ENCODE peak calls at places on chromosome 1, in seven cellular contexts. One of them, this sample, is unnamed.

GRCh38 chr1:15155760-15156743 is 2.5 kb downstream of the TMEM51 start:
- DNase-seq in mesenchymal stem cell: peak; percentile 77
- DNase-seq in H1: no peak
- DNase-seq in trophoblast cell: no peak
- DNase-seq in IMR-90: no peak
- DNase-seq in neuronal stem cell: no peak
- DNase-seq in mesendoderm: no peak
- DNase-seq in this sample: no peak

GRCh38 chr1:145891587-145892485 is 6.2 kb upstream of the ANKRD35 start:
- DNase-seq in trophoblast cell: peak; percentile 86
- DNase-seq in neuronal stem cell: peak; percentile 92
- DNase-seq in H1: peak; percentile 96
- DNase-seq in IMR-90: peak; percentile 99
- DNase-seq in mesendoderm: peak; percentile 99
- DNase-seq in mesenchymal stem cell: peak; percentile 99
- DNase-seq in this sample: peak; percentile 98

GRCh38 chr1:167121375-167122120 is 27.7 kb downstream of the STYXL2 start:
- DNase-seq in IMR-90: no peak
- DNase-seq in trophoblast cell: peak; percentile 56
- DNase-seq in H1: peak; percentile 80
- DNase-seq in mesendoderm: peak; percentile 86
- DNase-seq in mesenchymal stem cell: peak; percentile 16
- DNase-seq in neuronal stem cell: no peak
- DNase-seq in this sample: peak; percentile 73

GRCh38 chr1:91166106-91166712 is 144.4 kb upstream of the ZNF644 start:
- DNase-seq in mesendoderm: peak; percentile 84
- DNase-seq in neuronal stem cell: peak; percentile 60
- DNase-seq in trophoblast cell: peak; percentile 42
- DNase-seq in mesenchymal stem cell: peak; percentile 60
- DNase-seq in IMR-90: peak; percentile 56
- DNase-seq in H1: no peak
- DNase-seq in this sample: peak; percentile 64

GRCh38 chr1:208203127-208203847 is 40.9 kb downstream of the PLXNA2 start:
- DNase-seq in neuronal stem cell: no peak
- DNase-seq in IMR-90: peak; percentile 46
- DNase-seq in mesenchymal stem cell: peak; percentile 70
- DNase-seq in H1: no peak
- DNase-seq in mesendoderm: no peak
- DNase-seq in trophoblast cell: no peak
- DNase-seq in this sample: no peak

GRCh38 chr1:108813326-108813725 is 43.6 kb downstream of the AKNAD1 start:
- DNase-seq in mesenchymal stem cell: no peak
- DNase-seq in trophoblast cell: peak; percentile 94
- DNase-seq in H1: no peak
- DNase-seq in mesendoderm: no peak
- DNase-seq in neuronal stem cell: no peak
- DNase-seq in IMR-90: no peak
- DNase-seq in this sample: no peak

GRCh38 chr1:28796321-28797213 is 15.4 kb upstream of the OPRD1 start:
- DNase-seq in H1: no peak
- DNase-seq in trophoblast cell: no peak
- DNase-seq in mesenchymal stem cell: no peak
- DNase-seq in neuronal stem cell: no peak
- DNase-seq in IMR-90: no peak
- DNase-seq in mesendoderm: no peak
- DNase-seq in this sample: peak; percentile 61

GRCh38 chr1:3329640-3330281 is 124.7 kb upstream of the ARHGEF16 start:
- DNase-seq in H1: no peak
- DNase-seq in IMR-90: no peak
- DNase-seq in neuronal stem cell: no peak
- DNase-seq in mesendoderm: no peak
- DNase-seq in trophoblast cell: no peak
- DNase-seq in mesenchymal stem cell: no peak
- DNase-seq in this sample: no peak

GRCh38 chr1:29752141-29752540 is 515.8 kb downstream of the PTPRU start:
- DNase-seq in mesenchymal stem cell: no peak
- DNase-seq in neuronal stem cell: peak; percentile 39
- DNase-seq in mesendoderm: peak; percentile 44
- DNase-seq in H1: peak; percentile 72
- DNase-seq in trophoblast cell: no peak
- DNase-seq in IMR-90: no peak
- DNase-seq in this sample: peak; percentile 47

GRCh38 chr1:239061770-239062169 is 324.6 kb upstream of the CHRM3 start:
- DNase-seq in H1: no peak
- DNase-seq in neuronal stem cell: no peak
- DNase-seq in trophoblast cell: no peak
- DNase-seq in mesenchymal stem cell: no peak
- DNase-seq in IMR-90: no peak
- DNase-seq in mesendoderm: peak; percentile 22
- DNase-seq in this sample: no peak

GRCh38 chr1:34709547-34709946 is 45.3 kb upstream of the GJB5 start:
- DNase-seq in neuronal stem cell: no peak
- DNase-seq in H1: peak; percentile 50
- DNase-seq in IMR-90: no peak
- DNase-seq in mesendoderm: peak; percentile 16
- DNase-seq in trophoblast cell: no peak
- DNase-seq in mesenchymal stem cell: no peak
- DNase-seq in this sample: no peak

GRCh38 chr1:178581351-178581951 is 68.5 kb downstream of the TEX35 start:
- DNase-seq in mesenchymal stem cell: no peak
- DNase-seq in mesendoderm: peak; percentile 77
- DNase-seq in IMR-90: no peak
- DNase-seq in neuronal stem cell: peak; percentile 64
- DNase-seq in H1: peak; percentile 62
- DNase-seq in trophoblast cell: no peak
- DNase-seq in this sample: peak; percentile 92

GRCh38 chr1:229984310-229984991 is 82.6 kb upstream of the GALNT2 start:
- DNase-seq in IMR-90: no peak
- DNase-seq in mesenchymal stem cell: no peak
- DNase-seq in H1: no peak
- DNase-seq in trophoblast cell: no peak
- DNase-seq in neuronal stem cell: no peak
- DNase-seq in mesendoderm: no peak
- DNase-seq in this sample: no peak

GRCh38 chr1:40803447-40803846 is 19.9 kb downstream of the KCNQ4 start:
- DNase-seq in trophoblast cell: no peak
- DNase-seq in mesenchymal stem cell: no peak
- DNase-seq in mesendoderm: no peak
- DNase-seq in IMR-90: no peak
- DNase-seq in neuronal stem cell: no peak
- DNase-seq in H1: no peak
- DNase-seq in this sample: no peak

GRCh38 chr1:236515443-236515958 is 8.3 kb upstream of the LGALS8 start:
- DNase-seq in mesendoderm: no peak
- DNase-seq in H1: no peak
- DNase-seq in trophoblast cell: no peak
- DNase-seq in mesenchymal stem cell: no peak
- DNase-seq in IMR-90: no peak
- DNase-seq in neuronal stem cell: no peak
- DNase-seq in this sample: no peak

GRCh38 chr1:67618285-67619018 is 66.5 kb upstream of the GADD45A start:
- DNase-seq in IMR-90: peak; percentile 95
- DNase-seq in mesendoderm: no peak
- DNase-seq in mesenchymal stem cell: peak; percentile 71
- DNase-seq in neuronal stem cell: no peak
- DNase-seq in H1: peak; percentile 22
- DNase-seq in trophoblast cell: peak; percentile 22
- DNase-seq in this sample: no peak

GRCh38 chr1:88985033-88985432 is 7.4 kb downstream of the KYAT3 start:
- DNase-seq in H1: no peak
- DNase-seq in mesenchymal stem cell: peak; percentile 84
- DNase-seq in IMR-90: peak; percentile 91
- DNase-seq in neuronal stem cell: no peak
- DNase-seq in trophoblast cell: no peak
- DNase-seq in mesendoderm: no peak
- DNase-seq in this sample: no peak

GRCh38 chr1:45585496-45586075 is 1.7 kb downstream of the NASP start:
- DNase-seq in H1: peak; percentile 40
- DNase-seq in neuronal stem cell: no peak
- DNase-seq in IMR-90: no peak
- DNase-seq in mesenchymal stem cell: no peak
- DNase-seq in mesendoderm: peak; percentile 22
- DNase-seq in trophoblast cell: no peak
- DNase-seq in this sample: no peak

GRCh38 chr1:45584351-45585109 is 689 bp downstream of the NASP start:
- DNase-seq in trophoblast cell: peak; percentile 85
- DNase-seq in H1: peak; percentile 94
- DNase-seq in IMR-90: peak; percentile 83
- DNase-seq in mesenchymal stem cell: peak; percentile 92
- DNase-seq in neuronal stem cell: peak; percentile 95
- DNase-seq in mesendoderm: peak; percentile 96
- DNase-seq in this sample: peak; percentile 93

GRCh38 chr1:45586769-45587168 is 2.9 kb downstream of the NASP start:
- DNase-seq in mesenchymal stem cell: no peak
- DNase-seq in neuronal stem cell: no peak
- DNase-seq in mesendoderm: no peak
- DNase-seq in trophoblast cell: no peak
- DNase-seq in H1: peak; percentile 14
- DNase-seq in IMR-90: no peak
- DNase-seq in this sample: no peak

GRCh38 chr1:45583666-45584350 is at the start of gene NASP:
- DNase-seq in mesendoderm: peak; percentile 93
- DNase-seq in mesenchymal stem cell: peak; percentile 91
- DNase-seq in neuronal stem cell: peak; percentile 92
- DNase-seq in trophoblast cell: peak; percentile 83
- DNase-seq in H1: peak; percentile 97
- DNase-seq in IMR-90: peak; percentile 68
- DNase-seq in this sample: peak; percentile 87

DNA sequence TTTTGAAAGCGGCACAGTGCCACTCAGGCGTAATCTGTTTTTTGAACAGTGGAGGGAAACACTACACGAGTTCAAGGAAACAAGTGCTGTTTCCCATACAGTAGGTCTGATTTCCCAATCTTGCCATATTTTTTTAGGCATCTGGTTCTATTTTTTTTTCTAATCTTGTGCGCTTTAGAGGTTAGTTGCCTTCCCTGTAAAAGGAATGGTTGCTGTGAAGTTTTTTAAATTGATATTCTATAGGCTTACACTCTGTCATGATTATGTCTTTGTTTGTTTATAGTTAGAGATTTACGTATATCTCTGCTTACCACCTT is 1.2 kb downstream of the NASP start:
- DNase-seq in H1: no peak
- DNase-seq in mesendoderm: no peak
- DNase-seq in trophoblast cell: no peak
- DNase-seq in IMR-90: no peak
- DNase-seq in neuronal stem cell: no peak
- DNase-seq in mesenchymal stem cell: no peak
- DNase-seq in this sample: no peak
- H3K18ac ChIP-seq in H1: no peak overlapping the region
- H3K18ac ChIP-seq in mesendoderm: no peak overlapping the region
- H3K18ac ChIP-seq in trophoblast cell: no peak overlapping the region
- H3K18ac ChIP-seq in IMR-90: no peak overlapping the region
- H3K18ac ChIP-seq in neuronal stem cell: no peak overlapping the region
- H3K18ac ChIP-seq in mesenchymal stem cell: no peak overlapping the region
- H3K18ac ChIP-seq in this sample: peak overlapping the region; percentile 97

GRCh38 chr1:116587496-116588308 is 16.9 kb upstream of the CD58 start:
- DNase-seq in IMR-90: no peak
- DNase-seq in H1: no peak
- DNase-seq in neuronal stem cell: no peak
- DNase-seq in mesenchymal stem cell: no peak
- DNase-seq in trophoblast cell: no peak
- DNase-seq in mesendoderm: no peak
- DNase-seq in this sample: no peak
- H2AK5ac ChIP-seq in IMR-90: no peak overlapping the region
- H2AK5ac ChIP-seq in H1: no peak overlapping the region
- H2AK5ac ChIP-seq in neuronal stem cell: no peak overlapping the region
- H2AK5ac ChIP-seq in mesenchymal stem cell: no peak overlapping the region
- H2AK5ac ChIP-seq in trophoblast cell: no peak overlapping the region
- H2AK5ac ChIP-seq in mesendoderm: no peak overlapping the region
- H2AK5ac ChIP-seq in this sample: no peak overlapping the region

DNA sequence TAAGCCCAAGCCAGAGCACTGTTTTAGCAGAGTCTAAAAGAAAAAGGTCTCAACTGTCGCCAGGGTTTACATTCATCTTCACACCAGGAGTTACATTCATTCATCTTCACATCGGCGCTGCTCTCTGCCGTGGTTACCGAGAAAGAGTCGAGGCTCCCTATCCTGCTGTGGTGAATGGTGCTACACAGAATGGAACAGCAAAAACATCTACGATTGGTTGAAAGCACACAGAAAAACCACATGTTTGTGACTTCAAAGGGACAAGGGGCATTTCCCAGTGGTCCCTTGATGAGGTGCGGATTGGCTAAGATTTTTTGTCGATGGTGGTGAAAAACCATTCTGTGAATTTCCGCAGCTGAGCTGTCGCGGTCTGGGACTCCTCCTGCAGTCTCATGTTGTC is 231.1 kb downstream of the SIPA1L2 start:
- DNase-seq in neuronal stem cell: no peak
- DNase-seq in IMR-90: no peak
- DNase-seq in trophoblast cell: no peak
- DNase-seq in mesenchymal stem cell: no peak
- DNase-seq in H1: no peak
- DNase-seq in mesendoderm: no peak
- DNase-seq in this sample: peak; percentile 22
- H3K18ac ChIP-seq in neuronal stem cell: no peak overlapping the region
- H3K18ac ChIP-seq in IMR-90: no peak overlapping the region
- H3K18ac ChIP-seq in trophoblast cell: no peak overlapping the region
- H3K18ac ChIP-seq in mesenchymal stem cell: no peak overlapping the region
- H3K18ac ChIP-seq in H1: no peak overlapping the region
- H3K18ac ChIP-seq in mesendoderm: no peak overlapping the region
- H3K18ac ChIP-seq in this sample: no peak overlapping the region

DNA sequence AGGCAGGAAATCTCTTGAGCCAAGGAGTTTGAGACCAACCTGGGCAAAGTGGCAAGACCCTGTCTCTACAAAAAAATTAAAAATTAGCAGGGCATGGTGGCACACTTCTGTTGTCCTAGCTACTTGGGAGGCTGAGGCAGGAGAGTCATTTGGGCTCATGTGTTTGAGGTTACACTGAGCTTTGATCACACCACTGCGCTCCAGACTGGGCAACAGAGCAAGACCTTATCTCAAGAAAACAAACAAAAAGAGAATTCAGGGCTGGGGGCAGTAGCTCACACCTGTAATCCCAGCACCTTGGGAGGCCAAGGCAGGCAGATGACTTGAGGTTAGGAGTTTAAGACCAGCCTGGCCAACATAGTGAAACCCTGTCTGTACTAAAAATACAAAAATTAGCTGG is 17.8 kb upstream of the SLC16A1 start:
- DNase-seq in neuronal stem cell: no peak
- DNase-seq in IMR-90: no peak
- DNase-seq in mesendoderm: no peak
- DNase-seq in mesenchymal stem cell: no peak
- DNase-seq in H1: no peak
- DNase-seq in trophoblast cell: no peak
- DNase-seq in this sample: no peak
- H2AK5ac ChIP-seq in neuronal stem cell: no peak overlapping the region
- H2AK5ac ChIP-seq in IMR-90: no peak overlapping the region
- H2AK5ac ChIP-seq in mesendoderm: no peak overlapping the region
- H2AK5ac ChIP-seq in mesenchymal stem cell: no peak overlapping the region
- H2AK5ac ChIP-seq in H1: no peak overlapping the region
- H2AK5ac ChIP-seq in trophoblast cell: no peak overlapping the region
- H2AK5ac ChIP-seq in this sample: no peak overlapping the region

DNA sequence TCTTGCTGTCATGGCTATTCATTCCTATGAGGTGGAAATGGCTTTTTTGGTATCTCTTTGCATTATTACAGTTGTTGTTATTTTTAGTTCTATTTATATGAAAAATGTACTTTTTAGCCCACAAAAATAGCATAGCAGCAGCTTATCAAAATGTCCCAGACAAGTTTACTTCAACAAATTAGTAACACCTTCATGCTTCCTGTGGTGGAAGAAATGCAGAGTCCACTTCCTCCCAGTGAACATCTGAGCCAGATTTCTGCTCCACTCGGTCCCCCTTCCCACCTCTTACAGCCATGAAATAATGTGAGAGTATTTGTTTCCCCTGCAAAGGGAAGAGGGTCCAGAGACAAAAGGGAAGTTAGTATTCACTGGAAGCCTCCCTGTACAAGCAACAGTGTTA is 126.3 kb downstream of the PBX1 start:
- DNase-seq in trophoblast cell: no peak
- DNase-seq in mesenchymal stem cell: no peak
- DNase-seq in IMR-90: no peak
- DNase-seq in neuronal stem cell: no peak
- DNase-seq in H1: no peak
- DNase-seq in mesendoderm: no peak
- DNase-seq in this sample: no peak
- H3K18ac ChIP-seq in trophoblast cell: peak overlapping the region; percentile 77
- H3K18ac ChIP-seq in mesenchymal stem cell: no peak overlapping the region
- H3K18ac ChIP-seq in IMR-90: no peak overlapping the region
- H3K18ac ChIP-seq in neuronal stem cell: no peak overlapping the region
- H3K18ac ChIP-seq in H1: no peak overlapping the region
- H3K18ac ChIP-seq in mesendoderm: no peak overlapping the region
- H3K18ac ChIP-seq in this sample: no peak overlapping the region

This sample was measured in H9.